ENCODE peak calls at places on chromosome 3, in seven cellular contexts. R, Y, L, I, N, O and V are unnamed samples.

GRCh38 chr3:98343647-98344507 is 9.8 kb upstream of the OR5K4 start:
- DNase-seq in I (no peak), N (peak; percentile 17), Y (peak; percentile 79), L (no peak), O (peak; percentile 69), R (no peak), V (peak; percentile 60)

GRCh38 chr3:190265795-190266194 is 56.5 kb downstream of the CLDN1 start:
- DNase-seq in Y (peak; percentile 48), N (peak; percentile 69), I (no peak), L (peak; percentile 82), R (peak; percentile 84), O (no peak), V (no peak)

GRCh38 chr3:166457382-166457781 is 620.2 kb upstream of the BCHE start:
- DNase-seq in R (no peak), L (no peak), O (no peak), Y (no peak), I (no peak), N (no peak), V (no peak)

GRCh38 chr3:31157893-31158620 is 263.6 kb upstream of the GADL1 start:
- DNase-seq in R (peak; percentile 41), I (no peak), O (peak; percentile 61), Y (no peak), L (peak; percentile 56), N (no peak), V (no peak)

GRCh38 chr3:37945803-37946530 is 44.6 kb upstream of the VILL start:
- DNase-seq in I (peak; percentile 33), R (peak; percentile 55), L (peak; percentile 60), O (no peak), Y (peak; percentile 58), N (peak; percentile 67), V (peak; percentile 56)

GRCh38 chr3:190694335-190695001 is 168.0 kb downstream of the GMNC start:
- DNase-seq in O (no peak), N (no peak), I (no peak), R (no peak), L (no peak), Y (no peak), V (peak; percentile 3)

GRCh38 chr3:13866406-13866965 is 13.4 kb downstream of the WNT7A start:
- DNase-seq in N (no peak), L (no peak), O (no peak), R (no peak), I (no peak), Y (no peak), V (no peak)

GRCh38 chr3:52090131-52090548 is 33.8 kb upstream of the DUSP7 start:
- DNase-seq in O (no peak), N (peak; percentile 92), I (peak; percentile 60), L (peak; percentile 96), Y (peak; percentile 71), R (peak; percentile 94), V (peak; percentile 87)

GRCh38 chr3:13088020-13089006 is 15.1 kb upstream of the IQSEC1 start:
- DNase-seq in L (no peak), R (no peak), N (no peak), Y (no peak), O (no peak), I (no peak), V (peak; percentile 68)

GRCh38 chr3:152941825-152942224 is 106.9 kb downstream of the P2RY1 start:
- DNase-seq in I (no peak), L (no peak), N (no peak), O (no peak), Y (no peak), R (no peak), V (no peak)

GRCh38 chr3:150488867-150489266 is 57.4 kb downstream of the SERP1 start:
- DNase-seq in Y (no peak), I (no peak), L (no peak), N (no peak), O (no peak), R (no peak), V (no peak)

GRCh38 chr3:150483226-150483625 is 63.1 kb downstream of the SERP1 start:
- DNase-seq in O (no peak), Y (no peak), L (no peak), I (no peak), N (no peak), R (no peak), V (no peak)

GRCh38 chr3:150479370-150479769 is 66.9 kb downstream of the SERP1 start:
- DNase-seq in O (no peak), N (no peak), I (no peak), Y (no peak), L (no peak), R (no peak), V (no peak)

GRCh38 chr3:150480802-150481201 is 65.5 kb downstream of the SERP1 start:
- DNase-seq in R (no peak), Y (no peak), O (no peak), L (no peak), I (no peak), N (no peak), V (peak; percentile 49)

GRCh38 chr3:150484410-150484809 is 61.9 kb downstream of the SERP1 start:
- DNase-seq in L (no peak), N (no peak), I (no peak), R (no peak), Y (no peak), O (no peak), V (no peak)
- H3K9me3 ChIP-seq in L (no peaks in the 10 kb centered on the region), N (peaks cover 3% of the 10 kb centered on the region), I (no peaks in the 10 kb centered on the region), R (no peaks in the 10 kb centered on the region), Y (no peaks in the 10 kb centered on the region), O (no peaks in the 10 kb centered on the region), V (peaks cover 8% of the 10 kb centered on the region)

GRCh38 chr3:29614954-29615353 is 334.1 kb downstream of the RBMS3 start:
- DNase-seq in R (no peak), N (no peak), Y (no peak), L (no peak), O (no peak), I (no peak), V (no peak)

GRCh38 chr3:29619676-29620075 is 338.8 kb downstream of the RBMS3 start:
- DNase-seq in Y (no peak), O (no peak), N (no peak), I (no peak), L (no peak), R (no peak), V (no peak)

GRCh38 chr3:29618395-29619291 is 337.8 kb downstream of the RBMS3 start:
- DNase-seq in L (peak; percentile 9), R (no peak), N (peak; percentile 22), Y (no peak), O (no peak), I (no peak), V (no peak)
- H3K27ac ChIP-seq in L (no peak overlapping the region), R (no peak overlapping the region), N (peak overlapping the region; percentile 29), Y (no peak overlapping the region), O (no peak overlapping the region), I (no peak overlapping the region), V (no peak overlapping the region)

GRCh38 chr3:2212211-2212610 is 113.5 kb downstream of the CNTN4 start:
- DNase-seq in L (no peak), N (no peak), Y (no peak), I (no peak), R (no peak), O (no peak), V (no peak)

GRCh38 chr3:2211568-2211967 is 112.9 kb downstream of the CNTN4 start:
- DNase-seq in R (no peak), Y (no peak), L (no peak), N (no peak), O (no peak), I (no peak), V (no peak)

GRCh38 chr3:2204054-2204453 is 105.4 kb downstream of the CNTN4 start:
- DNase-seq in L (no peak), Y (no peak), I (no peak), R (no peak), O (no peak), N (no peak), V (no peak)

GRCh38 chr3:2205692-2206091 is 107.0 kb downstream of the CNTN4 start:
- DNase-seq in R (no peak), O (no peak), I (no peak), L (no peak), N (no peak), Y (no peak), V (no peak)

GRCh38 chr3:2206536-2206935 is 107.9 kb downstream of the CNTN4 start:
- DNase-seq in L (no peak), O (no peak), Y (no peak), R (no peak), I (no peak), N (no peak), V (no peak)
- H3K9me3 ChIP-seq in L (no peaks in the 10 kb centered on the region), O (no peaks in the 10 kb centered on the region), Y (no peaks in the 10 kb centered on the region), R (no peaks in the 10 kb centered on the region), I (no peaks in the 10 kb centered on the region), N (no peaks in the 10 kb centered on the region), V (no peaks in the 10 kb centered on the region)

DNA sequence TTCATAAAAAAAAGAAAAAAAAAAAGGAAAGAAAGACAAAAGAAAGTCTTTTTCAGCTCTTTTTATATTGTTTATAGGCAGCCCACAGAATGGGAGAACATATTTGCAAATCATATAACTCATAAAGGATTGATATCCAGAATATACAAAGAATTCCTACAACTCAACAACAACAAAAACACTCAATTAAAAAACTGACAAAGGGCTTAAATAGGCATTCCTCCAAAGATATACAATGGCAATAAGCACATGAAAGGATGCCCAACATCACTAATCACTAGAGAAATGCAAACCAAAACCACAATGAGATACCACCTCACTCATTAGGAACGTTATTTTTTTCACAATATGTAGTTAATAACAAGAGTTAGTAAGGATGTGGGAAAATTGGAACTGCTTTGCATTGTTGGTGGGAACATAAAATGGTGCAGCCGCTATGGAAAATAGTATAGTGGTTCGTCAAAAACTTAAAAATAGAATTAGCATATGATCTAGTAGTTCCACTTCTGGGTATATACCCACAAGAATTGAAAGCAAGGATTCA is 54.2 kb upstream of the CMTM8 start:
- DNase-seq in R (peak; percentile 86), L (peak; percentile 87), I (no peak), Y (no peak), O (no peak), N (no peak), V (no peak)
- H3K27ac ChIP-seq in R (no peak overlapping the region), L (no peak overlapping the region), I (no peak overlapping the region), Y (no peak overlapping the region), O (no peak overlapping the region), N (no peak overlapping the region), V (no peak overlapping the region)

DNA sequence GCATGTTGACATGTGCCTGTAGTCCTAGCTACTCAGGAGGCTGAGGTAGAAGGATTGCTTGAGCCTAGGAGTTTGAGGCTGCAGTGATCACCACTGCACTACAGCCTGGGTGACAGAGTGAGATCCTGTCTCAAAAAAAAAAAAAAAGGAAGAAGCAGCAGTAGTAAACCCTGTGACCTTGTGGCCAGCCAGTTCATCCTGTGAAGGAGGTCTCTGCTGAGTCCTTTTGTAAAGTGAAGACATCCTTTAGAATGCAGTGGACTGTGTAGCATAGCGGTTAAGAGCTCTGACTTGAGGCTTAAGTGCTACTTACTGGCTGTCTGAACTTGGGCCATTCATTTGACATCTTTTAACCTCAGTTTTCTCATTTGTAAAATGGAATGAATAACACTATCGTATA is 8.3 kb downstream of the EXOSC7 start:
- DNase-seq in L (no peak), R (no peak), O (no peak), Y (no peak), N (no peak), I (no peak), V (no peak)
- H3K9me3 ChIP-seq in L (no peaks in the 10 kb centered on the region), R (no peaks in the 10 kb centered on the region), O (no peaks in the 10 kb centered on the region), Y (no peaks in the 10 kb centered on the region), N (no peaks in the 10 kb centered on the region), I (no peaks in the 10 kb centered on the region), V (no peaks in the 10 kb centered on the region)

GRCh38 chr3:42507252-42507651 is 4.8 kb downstream of the VIPR1 start:
- DNase-seq in L (no peak), Y (peak; percentile 68), N (no peak), O (no peak), I (no peak), R (no peak), V (no peak)
- H3K27ac ChIP-seq in L (no peak overlapping the region), Y (peak overlapping the region; percentile 98), N (no peak overlapping the region), O (no peak overlapping the region), I (no peak overlapping the region), R (no peak overlapping the region), V (no peak overlapping the region)